ENCODE peak calls at places on chromosome 1, in ten cellular contexts. S, D, Z, L, A, Q, P, Y, G and B are unnamed samples.

GRCh38 chr1:233215135-233215722 is 80.3 kb downstream of the PCNX2 start:
- DNase-seq in S (no peak), D (no peak), Z (no peak), L (no peak), A (no peak), Q (no peak), P (no peak), Y (no peak), G (no peak), B (no peak)

GRCh38 chr1:223437151-223437550 is 43.9 kb downstream of the CCDC185 start:
- DNase-seq in S (no peak), D (no peak), Z (no peak), L (no peak), A (no peak), Q (no peak), P (no peak), Y (no peak), G (no peak), B (no peak)

GRCh38 chr1:176416777-176417176 is 46.2 kb upstream of the PAPPA2 start:
- DNase-seq in S (no peak), D (no peak), Z (no peak), L (no peak), A (no peak), Q (no peak), P (no peak), Y (no peak), G (no peak), B (no peak)

GRCh38 chr1:8419861-8420260 is 101.9 kb downstream of the SLC45A1 start:
- DNase-seq in S (no peak), D (no peak), Z (no peak), L (no peak), A (no peak), Q (no peak), P (no peak), Y (no peak), G (no peak), B (no peak)

GRCh38 chr1:84720275-84720780 is 30.1 kb upstream of the SSX2IP start:
- DNase-seq in S (no peak), D (no peak), Z (no peak), L (no peak), A (no peak), Q (no peak), P (no peak), Y (peak), G (no peak), B (no peak)

GRCh38 chr1:17119076-17119743 is at the start of gene PADI2:
- DNase-seq in S (peak), D (no peak), Z (no peak), L (peak), A (peak), Q (no peak), P (peak), Y (no peak), G (no peak), B (no peak)

GRCh38 chr1:68917456-68917855 is 420.6 kb upstream of the DEPDC1 start:
- DNase-seq in S (no peak), D (no peak), Z (no peak), L (no peak), A (no peak), Q (no peak), P (no peak), Y (no peak), G (no peak), B (no peak)

GRCh38 chr1:29113407-29114117 is 10.1 kb downstream of the TMEM200B start:
- DNase-seq in S (no peak), D (no peak), Z (no peak), L (no peak), A (no peak), Q (no peak), P (no peak), Y (no peak), G (no peak), B (no peak)

GRCh38 chr1:12414444-12415238 is 184.8 kb downstream of the VPS13D start:
- DNase-seq in S (no peak), D (no peak), Z (no peak), L (no peak), A (no peak), Q (no peak), P (no peak), Y (no peak), G (no peak), B (no peak)

GRCh38 chr1:27624467-27625233 is 10.3 kb downstream of the FGR start:
- DNase-seq in S (no peak), D (no peak), Z (no peak), L (no peak), A (no peak), Q (no peak), P (no peak), Y (peak), G (no peak), B (no peak)

GRCh38 chr1:27623327-27624212 is 11.4 kb downstream of the FGR start:
- DNase-seq in S (no peak), D (no peak), Z (no peak), L (no peak), A (no peak), Q (no peak), P (no peak), Y (no peak), G (no peak), B (no peak)

GRCh38 chr1:27622828-27623227 is 12.2 kb downstream of the FGR start:
- DNase-seq in S (no peak), D (no peak), Z (no peak), L (no peak), A (no peak), Q (no peak), P (no peak), Y (no peak), G (no peak), B (no peak)

GRCh38 chr1:27618341-27619067 is 14.6 kb upstream of the AHDC1 start:
- DNase-seq in S (no peak), D (no peak), Z (no peak), L (no peak), A (no peak), Q (no peak), P (no peak), Y (no peak), G (no peak), B (no peak)

DNA sequence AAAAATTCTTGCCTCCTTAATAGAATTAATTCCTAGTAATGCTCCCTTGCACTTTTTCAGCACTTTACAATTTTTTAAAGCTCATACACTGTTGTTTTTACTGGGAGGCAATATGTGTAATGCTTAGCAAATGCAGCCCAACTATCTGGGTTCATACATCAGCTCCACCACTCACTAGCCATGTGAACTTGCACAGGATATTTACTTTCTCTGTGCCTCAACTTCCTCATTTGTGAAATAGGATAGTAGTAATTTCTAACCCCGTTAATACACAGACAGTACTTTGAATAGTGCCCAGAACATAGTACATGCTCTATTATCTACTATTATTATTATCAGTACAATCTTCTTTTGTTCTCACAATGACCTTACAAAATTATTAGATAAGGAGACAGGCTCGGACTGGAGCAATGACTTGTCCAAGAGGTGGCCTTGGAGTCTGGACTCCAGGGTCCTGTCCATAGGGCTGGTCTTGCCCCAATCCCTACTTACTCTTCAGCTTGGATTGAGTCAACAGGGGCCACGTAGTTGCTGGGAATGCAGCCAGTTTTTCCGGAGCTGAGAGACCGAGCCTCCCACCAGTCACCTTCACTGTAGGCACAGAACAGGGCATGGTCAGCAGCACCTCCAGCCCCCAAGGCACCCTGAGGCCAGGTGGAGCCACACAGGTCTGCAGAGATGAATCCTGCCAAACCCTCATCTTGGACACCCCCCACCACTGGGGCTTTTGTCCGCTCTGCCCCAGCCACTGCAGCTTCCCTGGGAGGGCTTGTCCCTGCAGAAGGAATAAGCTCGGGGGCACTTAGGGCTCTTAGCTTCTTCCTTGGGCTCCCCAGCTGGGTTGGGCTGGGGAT is 13.7 kb downstream of the FGR start:
- DNase-seq in S (no peak), D (no peak), Z (no peak), L (no peak), A (no peak), Q (no peak), P (no peak), Y (no peak), G (no peak), B (no peak)
- TF ChIP-seq EP300 in S (no peak), D (no peak), Z (no peak), L (no peak), A (no peak), Q (no peak), P (no peak), Y (no peak), G (no peak), B (no peak)

GRCh38 chr1:170967042-170967910 is 31.9 kb downstream of the MROH9 start:
- DNase-seq in S (peak), D (peak), Z (no peak), L (no peak), A (peak), Q (no peak), P (no peak), Y (no peak), G (no peak), B (no peak)
- TF ChIP-seq EP300 in S (no peak), D (no peak), Z (no peak), L (no peak), A (no peak), Q (no peak), P (no peak), Y (no peak), G (no peak), B (no peak)

GRCh38 chr1:20063861-20064292 is 6.1 kb upstream of the PLA2G5 start:
- DNase-seq in S (no peak), D (no peak), Z (no peak), L (no peak), A (no peak), Q (no peak), P (no peak), Y (no peak), G (peak), B (no peak)

GRCh38 chr1:20057886-20058420 is 12.0 kb upstream of the PLA2G5 start:
- DNase-seq in S (no peak), D (no peak), Z (no peak), L (no peak), A (no peak), Q (no peak), P (no peak), Y (no peak), G (peak), B (no peak)

GRCh38 chr1:20061866-20062265 is 8.1 kb upstream of the PLA2G5 start:
- DNase-seq in S (no peak), D (no peak), Z (no peak), L (no peak), A (no peak), Q (no peak), P (no peak), Y (no peak), G (peak), B (no peak)

GRCh38 chr1:20059847-20060246 is 10.1 kb upstream of the PLA2G5 start:
- DNase-seq in S (no peak), D (no peak), Z (no peak), L (no peak), A (no peak), Q (no peak), P (no peak), Y (no peak), G (no peak), B (no peak)

GRCh38 chr1:20058531-20058930 is 11.5 kb upstream of the PLA2G5 start:
- DNase-seq in S (no peak), D (no peak), Z (no peak), L (no peak), A (no peak), Q (no peak), P (no peak), Y (no peak), G (peak), B (no peak)
- TF ChIP-seq EP300 in S (no peak), D (no peak), Z (no peak), L (no peak), A (no peak), Q (no peak), P (no peak), Y (no peak), G (no peak), B (no peak)

GRCh38 chr1:93605812-93606512 is 75.7 kb downstream of the BCAR3 start:
- DNase-seq in S (peak), D (no peak), Z (peak), L (no peak), A (no peak), Q (no peak), P (no peak), Y (no peak), G (no peak), B (no peak)

GRCh38 chr1:93603581-93603980 is 78.1 kb downstream of the BCAR3 start:
- DNase-seq in S (no peak), D (no peak), Z (no peak), L (no peak), A (no peak), Q (no peak), P (no peak), Y (no peak), G (no peak), B (no peak)

GRCh38 chr1:93605026-93605425 is 76.6 kb downstream of the BCAR3 start:
- DNase-seq in S (no peak), D (no peak), Z (no peak), L (no peak), A (no peak), Q (no peak), P (no peak), Y (no peak), G (no peak), B (no peak)

GRCh38 chr1:93603106-93603505 is 78.5 kb downstream of the BCAR3 start:
- DNase-seq in S (no peak), D (no peak), Z (peak), L (no peak), A (no peak), Q (no peak), P (no peak), Y (no peak), G (no peak), B (no peak)

DNA sequence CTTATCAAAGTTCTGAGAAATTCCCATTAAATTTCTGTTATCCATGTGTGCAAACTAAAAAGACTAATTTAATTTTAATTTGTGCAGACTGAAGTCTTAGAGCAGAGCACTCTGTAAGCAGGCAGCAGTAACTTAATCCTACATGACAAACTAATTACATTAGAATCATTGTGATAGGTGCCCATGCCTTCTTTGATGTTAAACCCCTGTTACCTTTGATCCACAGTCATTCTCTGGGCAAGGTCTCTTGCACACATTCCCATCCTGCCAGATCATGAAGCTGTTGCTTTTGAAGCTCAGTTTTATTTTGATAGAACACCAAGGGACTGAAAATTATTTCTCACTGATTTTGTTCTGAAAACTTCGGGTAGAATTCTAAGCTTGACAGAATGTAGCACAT is 77.2 kb downstream of the BCAR3 start:
- DNase-seq in S (no peak), D (no peak), Z (no peak), L (no peak), A (no peak), Q (no peak), P (no peak), Y (no peak), G (no peak), B (no peak)
- TF ChIP-seq EP300 in S (no peak), D (no peak), Z (no peak), L (no peak), A (no peak), Q (no peak), P (no peak), Y (no peak), G (no peak), B (no peak)

DNA sequence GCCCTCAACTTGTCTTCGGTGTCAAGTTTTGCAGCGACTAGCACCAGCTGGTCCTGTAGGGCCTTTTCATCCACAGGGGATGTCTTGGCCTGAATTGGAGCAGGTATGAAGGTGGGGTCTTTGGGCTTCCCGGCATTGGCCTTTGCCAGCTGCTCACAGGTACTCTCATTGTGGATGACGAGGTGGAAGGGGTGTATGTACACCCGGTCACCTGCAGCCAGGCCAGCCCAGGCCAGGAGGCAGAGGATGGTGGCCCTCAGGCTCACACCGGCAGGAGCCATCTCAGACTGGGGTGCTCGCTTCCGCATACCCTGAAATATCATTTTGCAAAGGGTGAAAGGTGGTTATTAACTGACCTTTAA is 3.4 kb downstream of the AGT start:
- DNase-seq in S (no peak), D (no peak), Z (no peak), L (no peak), A (no peak), Q (no peak), P (no peak), Y (no peak), G (no peak), B (no peak)
- TF ChIP-seq EP300 in S (no peak), D (no peak), Z (no peak), L (no peak), A (no peak), Q (no peak), P (no peak), Y (no peak), G (no peak), B (no peak)

GRCh38 chr1:2459757-2460156 is 16.3 kb upstream of the PLCH2 start:
- DNase-seq in S (no peak), D (no peak), Z (no peak), L (no peak), A (peak), Q (no peak), P (peak), Y (no peak), G (no peak), B (no peak)
- TF ChIP-seq EP300 in S (no peak), D (no peak), Z (no peak), L (no peak), A (no peak), Q (no peak), P (no peak), Y (no peak), G (no peak), B (no peak)

DNA sequence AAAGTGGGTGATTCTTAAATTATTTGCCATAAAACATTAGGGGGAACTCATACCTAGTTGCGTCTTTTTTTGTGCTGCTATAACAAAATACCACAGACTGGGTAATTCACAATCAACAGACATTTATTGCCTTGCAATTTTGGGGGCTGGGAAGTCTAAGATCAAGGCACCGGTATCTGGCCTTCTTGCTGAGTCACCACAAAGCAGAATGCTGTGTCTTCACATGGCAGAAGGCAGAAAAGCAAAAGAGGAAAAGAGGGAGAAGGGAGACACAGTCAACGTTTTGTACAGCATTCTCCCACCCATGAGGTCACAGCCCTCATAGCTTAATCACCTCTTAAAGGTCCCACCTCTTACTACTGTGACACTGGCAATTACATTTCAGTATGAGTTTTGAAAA is 291.0 kb downstream of the CHRM3 start:
- DNase-seq in S (no peak), D (no peak), Z (no peak), L (no peak), A (no peak), Q (no peak), P (no peak), Y (no peak), G (no peak), B (no peak)
- TF ChIP-seq EP300 in S (no peak), D (no peak), Z (no peak), L (no peak), A (no peak), Q (no peak), P (no peak), Y (no peak), G (no peak), B (no peak)